ENCODE peak calls at places on chromosomes 6 and 20, in eight cellular contexts. One of them, this sample, is unnamed.

GRCh38 chr6:90928051-90928450 is 341.2 kb upstream of the MAP3K7 start:
- DNase-seq in activated CD4-positive, alpha-beta T cell treated with anti-CD3 and anti-CD28 coated beads for 4 hours: no peak
- DNase-seq in NCI-H510A treated with DMSO at 0.1 percent for 48 hours: no peak
- DNase-seq in hypothalamus: no peak
- DNase-seq in stomach: no peak
- DNase-seq in Right ventricle myocardium superior: no peak
- DNase-seq in AG09319: no peak
- DNase-seq in small intestine: no peak
- DNase-seq in this sample: no peak

GRCh38 chr6:45663181-45664180 is 285.7 kb upstream of the SUPT3H start:
- DNase-seq in activated CD4-positive, alpha-beta T cell treated with anti-CD3 and anti-CD28 coated beads for 4 hours: peak; percentile 37
- DNase-seq in Right ventricle myocardium superior: peak; percentile 48
- DNase-seq in stomach: no peak
- DNase-seq in small intestine: no peak
- DNase-seq in hypothalamus: peak; percentile 39
- DNase-seq in AG09319: no peak
- DNase-seq in NCI-H510A treated with DMSO at 0.1 percent for 48 hours: no peak
- DNase-seq in this sample: peak; percentile 45

GRCh38 chr6:11994875-11995461 is 17.1 kb upstream of the HIVEP1 start:
- DNase-seq in Right ventricle myocardium superior: no peak
- DNase-seq in NCI-H510A treated with DMSO at 0.1 percent for 48 hours: no peak
- DNase-seq in stomach: no peak
- DNase-seq in hypothalamus: no peak
- DNase-seq in small intestine: no peak
- DNase-seq in AG09319: no peak
- DNase-seq in activated CD4-positive, alpha-beta T cell treated with anti-CD3 and anti-CD28 coated beads for 4 hours: no peak
- DNase-seq in this sample: no peak

GRCh38 chr6:139588076-139588639 is 213.7 kb upstream of the CITED2 start:
- DNase-seq in small intestine: peak; percentile 92
- DNase-seq in activated CD4-positive, alpha-beta T cell treated with anti-CD3 and anti-CD28 coated beads for 4 hours: no peak
- DNase-seq in hypothalamus: no peak
- DNase-seq in stomach: peak; percentile 84
- DNase-seq in Right ventricle myocardium superior: no peak
- DNase-seq in NCI-H510A treated with DMSO at 0.1 percent for 48 hours: peak; percentile 89
- DNase-seq in AG09319: peak; percentile 62
- DNase-seq in this sample: peak; percentile 54

GRCh38 chr6:105474234-105474633 is 71.4 kb upstream of the PREP start:
- DNase-seq in Right ventricle myocardium superior: no peak
- DNase-seq in hypothalamus: no peak
- DNase-seq in stomach: no peak
- DNase-seq in small intestine: no peak
- DNase-seq in NCI-H510A treated with DMSO at 0.1 percent for 48 hours: no peak
- DNase-seq in activated CD4-positive, alpha-beta T cell treated with anti-CD3 and anti-CD28 coated beads for 4 hours: no peak
- DNase-seq in AG09319: peak; percentile 38
- DNase-seq in this sample: no peak

GRCh38 chr6:76790881-76791280 is 672.4 kb downstream of the HTR1B start:
- DNase-seq in activated CD4-positive, alpha-beta T cell treated with anti-CD3 and anti-CD28 coated beads for 4 hours: no peak
- DNase-seq in stomach: no peak
- DNase-seq in Right ventricle myocardium superior: no peak
- DNase-seq in hypothalamus: no peak
- DNase-seq in small intestine: no peak
- DNase-seq in AG09319: no peak
- DNase-seq in NCI-H510A treated with DMSO at 0.1 percent for 48 hours: no peak
- DNase-seq in this sample: no peak

GRCh38 chr6:23533311-23533710 is 592.7 kb upstream of the NRSN1 start:
- DNase-seq in NCI-H510A treated with DMSO at 0.1 percent for 48 hours: no peak
- DNase-seq in activated CD4-positive, alpha-beta T cell treated with anti-CD3 and anti-CD28 coated beads for 4 hours: no peak
- DNase-seq in small intestine: no peak
- DNase-seq in AG09319: no peak
- DNase-seq in Right ventricle myocardium superior: no peak
- DNase-seq in hypothalamus: no peak
- DNase-seq in stomach: no peak
- DNase-seq in this sample: no peak

GRCh38 chr6:85764844-85765243 is 122.2 kb upstream of the SYNCRIP start:
- DNase-seq in AG09319: no peak
- DNase-seq in hypothalamus: no peak
- DNase-seq in small intestine: no peak
- DNase-seq in NCI-H510A treated with DMSO at 0.1 percent for 48 hours: no peak
- DNase-seq in stomach: no peak
- DNase-seq in Right ventricle myocardium superior: no peak
- DNase-seq in activated CD4-positive, alpha-beta T cell treated with anti-CD3 and anti-CD28 coated beads for 4 hours: no peak
- DNase-seq in this sample: no peak

GRCh38 chr20:62123450-62124118 is 1.3 kb downstream of the LSM14B start:
- DNase-seq in AG09319: no peak
- DNase-seq in activated CD4-positive, alpha-beta T cell treated with anti-CD3 and anti-CD28 coated beads for 4 hours: no peak
- DNase-seq in stomach: no peak
- DNase-seq in NCI-H510A treated with DMSO at 0.1 percent for 48 hours: no peak
- DNase-seq in hypothalamus: no peak
- DNase-seq in Right ventricle myocardium superior: no peak
- DNase-seq in small intestine: peak; percentile 31
- DNase-seq in this sample: no peak

GRCh38 chr6:47479156-47479541 is 1.6 kb downstream of the CD2AP start:
- DNase-seq in AG09319: no peak
- DNase-seq in activated CD4-positive, alpha-beta T cell treated with anti-CD3 and anti-CD28 coated beads for 4 hours: no peak
- DNase-seq in stomach: no peak
- DNase-seq in Right ventricle myocardium superior: no peak
- DNase-seq in NCI-H510A treated with DMSO at 0.1 percent for 48 hours: no peak
- DNase-seq in hypothalamus: no peak
- DNase-seq in small intestine: no peak
- DNase-seq in this sample: no peak

GRCh38 chr6:64217721-64218603 is 582.4 kb downstream of the PHF3 start:
- DNase-seq in AG09319: no peak
- DNase-seq in Right ventricle myocardium superior: no peak
- DNase-seq in small intestine: no peak
- DNase-seq in stomach: no peak
- DNase-seq in hypothalamus: no peak
- DNase-seq in activated CD4-positive, alpha-beta T cell treated with anti-CD3 and anti-CD28 coated beads for 4 hours: no peak
- DNase-seq in NCI-H510A treated with DMSO at 0.1 percent for 48 hours: no peak
- DNase-seq in this sample: no peak

GRCh38 chr6:3320238-3320637 is 61.5 kb downstream of the PSMG4 start:
- DNase-seq in Right ventricle myocardium superior: no peak
- DNase-seq in stomach: peak; percentile 14
- DNase-seq in activated CD4-positive, alpha-beta T cell treated with anti-CD3 and anti-CD28 coated beads for 4 hours: no peak
- DNase-seq in AG09319: no peak
- DNase-seq in small intestine: no peak
- DNase-seq in NCI-H510A treated with DMSO at 0.1 percent for 48 hours: no peak
- DNase-seq in hypothalamus: no peak
- DNase-seq in this sample: no peak

GRCh38 chr20:50478162-50479036 is 31.8 kb upstream of the PTPN1 start:
- DNase-seq in hypothalamus: no peak
- DNase-seq in AG09319: no peak
- DNase-seq in Right ventricle myocardium superior: peak; percentile 77
- DNase-seq in stomach: peak; percentile 73
- DNase-seq in small intestine: peak; percentile 75
- DNase-seq in activated CD4-positive, alpha-beta T cell treated with anti-CD3 and anti-CD28 coated beads for 4 hours: peak; percentile 79
- DNase-seq in NCI-H510A treated with DMSO at 0.1 percent for 48 hours: peak; percentile 38
- DNase-seq in this sample: peak; percentile 85

GRCh38 chr6:67433124-67433523 is 1202.0 kb upstream of the ADGRB3 start:
- DNase-seq in activated CD4-positive, alpha-beta T cell treated with anti-CD3 and anti-CD28 coated beads for 4 hours: no peak
- DNase-seq in Right ventricle myocardium superior: no peak
- DNase-seq in hypothalamus: no peak
- DNase-seq in NCI-H510A treated with DMSO at 0.1 percent for 48 hours: no peak
- DNase-seq in AG09319: no peak
- DNase-seq in stomach: no peak
- DNase-seq in small intestine: no peak
- DNase-seq in this sample: no peak

GRCh38 chr20:57361517-57361916 is 10.5 kb downstream of the RAE1 start:
- DNase-seq in NCI-H510A treated with DMSO at 0.1 percent for 48 hours: no peak
- DNase-seq in hypothalamus: no peak
- DNase-seq in Right ventricle myocardium superior: no peak
- DNase-seq in AG09319: peak; percentile 35
- DNase-seq in activated CD4-positive, alpha-beta T cell treated with anti-CD3 and anti-CD28 coated beads for 4 hours: no peak
- DNase-seq in stomach: no peak
- DNase-seq in small intestine: no peak
- DNase-seq in this sample: no peak

GRCh38 chr20:38135641-38136420 is 29.2 kb downstream of the TGM2 start:
- DNase-seq in stomach: no peak
- DNase-seq in activated CD4-positive, alpha-beta T cell treated with anti-CD3 and anti-CD28 coated beads for 4 hours: no peak
- DNase-seq in Right ventricle myocardium superior: no peak
- DNase-seq in NCI-H510A treated with DMSO at 0.1 percent for 48 hours: no peak
- DNase-seq in AG09319: no peak
- DNase-seq in hypothalamus: no peak
- DNase-seq in small intestine: no peak
- DNase-seq in this sample: peak; percentile 22

GRCh38 chr6:142716097-142716496 is 228.9 kb downstream of the HIVEP2 start:
- DNase-seq in stomach: no peak
- DNase-seq in AG09319: no peak
- DNase-seq in hypothalamus: no peak
- DNase-seq in Right ventricle myocardium superior: no peak
- DNase-seq in small intestine: no peak
- DNase-seq in activated CD4-positive, alpha-beta T cell treated with anti-CD3 and anti-CD28 coated beads for 4 hours: no peak
- DNase-seq in NCI-H510A treated with DMSO at 0.1 percent for 48 hours: no peak
- DNase-seq in this sample: no peak

GRCh38 chr20:59779656-59780380 is 153.6 kb downstream of the SYCP2 start:
- DNase-seq in hypothalamus: no peak
- DNase-seq in activated CD4-positive, alpha-beta T cell treated with anti-CD3 and anti-CD28 coated beads for 4 hours: no peak
- DNase-seq in stomach: peak; percentile 10
- DNase-seq in small intestine: no peak
- DNase-seq in NCI-H510A treated with DMSO at 0.1 percent for 48 hours: no peak
- DNase-seq in AG09319: no peak
- DNase-seq in Right ventricle myocardium superior: no peak
- DNase-seq in this sample: no peak

GRCh38 chr20:36466089-36466488 is 75.2 kb upstream of the MYL9 start:
- DNase-seq in small intestine: no peak
- DNase-seq in Right ventricle myocardium superior: no peak
- DNase-seq in hypothalamus: no peak
- DNase-seq in AG09319: no peak
- DNase-seq in stomach: no peak
- DNase-seq in NCI-H510A treated with DMSO at 0.1 percent for 48 hours: no peak
- DNase-seq in activated CD4-positive, alpha-beta T cell treated with anti-CD3 and anti-CD28 coated beads for 4 hours: no peak
- DNase-seq in this sample: no peak

GRCh38 chr6:83708546-83708969 is 343 bp downstream of the SNAP91 start:
- DNase-seq in hypothalamus: peak; percentile 70
- DNase-seq in stomach: no peak
- DNase-seq in Right ventricle myocardium superior: no peak
- DNase-seq in activated CD4-positive, alpha-beta T cell treated with anti-CD3 and anti-CD28 coated beads for 4 hours: no peak
- DNase-seq in AG09319: no peak
- DNase-seq in small intestine: no peak
- DNase-seq in NCI-H510A treated with DMSO at 0.1 percent for 48 hours: no peak
- DNase-seq in this sample: no peak

GRCh38 chr6:10441004-10441654 is 26.3 kb upstream of the TFAP2A start:
- DNase-seq in Right ventricle myocardium superior: no peak
- DNase-seq in activated CD4-positive, alpha-beta T cell treated with anti-CD3 and anti-CD28 coated beads for 4 hours: no peak
- DNase-seq in stomach: no peak
- DNase-seq in small intestine: no peak
- DNase-seq in hypothalamus: no peak
- DNase-seq in AG09319: peak; percentile 67
- DNase-seq in NCI-H510A treated with DMSO at 0.1 percent for 48 hours: no peak
- DNase-seq in this sample: no peak